ENCODE peak calls at places on chromosomes 1 and 21, in six cellular contexts. B, R, Z, A, J and P are unnamed samples. For H3K9me3, the result is how much of the 10 kb centered on the place peaks cover.

GRCh38 chr1:210250998-210251679 is 18.5 kb downstream of the SERTAD4 start:
- DNase-seq in B (no peak), R (peak), Z (peak), A (peak), J (peak), P (peak)

GRCh38 chr1:29802181-29803068 is 566.1 kb downstream of the PTPRU start:
- DNase-seq in B (peak), R (no peak), Z (no peak), A (no peak), J (no peak), P (peak)

GRCh38 chr1:205071028-205071409 is 13.2 kb downstream of the TMEM81 start:
- DNase-seq in B (no peak), R (no peak), Z (no peak), A (no peak), J (no peak), P (no peak)

GRCh38 chr1:117857434-117857833 is 72.0 kb downstream of the GDAP2 start:
- DNase-seq in B (no peak), R (no peak), Z (no peak), A (no peak), J (peak), P (no peak)

GRCh38 chr1:117110774-117111173 is 10.8 kb downstream of the TRIM45 start:
- DNase-seq in B (no peak), R (no peak), Z (no peak), A (no peak), J (peak), P (no peak)

GRCh38 chr1:46797696-46798470 is 963 bp upstream of the CYP4B1 start:
- DNase-seq in B (no peak), R (no peak), Z (no peak), A (no peak), J (no peak), P (no peak)

GRCh38 chr1:202439308-202439707 is 90.8 kb downstream of the PPP1R12B start:
- DNase-seq in B (no peak), R (no peak), Z (no peak), A (no peak), J (no peak), P (no peak)

GRCh38 chr1:15723631-15724246 is 12.3 kb upstream of the SLC25A34 start:
- DNase-seq in B (no peak), R (no peak), Z (no peak), A (no peak), J (no peak), P (peak)

GRCh38 chr1:197519741-197520334 is 251.8 kb downstream of the CRB1 start:
- DNase-seq in B (no peak), R (no peak), Z (no peak), A (peak), J (peak), P (peak)

GRCh38 chr1:114076308-114076707 is 77.4 kb downstream of the SYT6 start:
- DNase-seq in B (no peak), R (no peak), Z (no peak), A (no peak), J (no peak), P (no peak)

GRCh38 chr21:46060596-46061061 is 37.3 kb upstream of the COL6A2 start:
- DNase-seq in B (no peak), R (peak), Z (no peak), A (no peak), J (peak), P (no peak)

GRCh38 chr1:101022294-101022693 is 3.3 kb downstream of the DPH5 start:
- DNase-seq in B (no peak), R (no peak), Z (no peak), A (no peak), J (peak), P (no peak)

GRCh38 chr1:101995984-101996731 is 568 bp downstream of the OLFM3 start:
- DNase-seq in B (no peak), R (no peak), Z (no peak), A (peak), J (no peak), P (peak)

GRCh38 chr1:162349635-162350330 is 26.9 kb downstream of the SPATA46 start:
- DNase-seq in B (no peak), R (peak), Z (no peak), A (no peak), J (peak), P (no peak)

GRCh38 chr1:226677121-226678020 is 61.7 kb downstream of the ITPKB start:
- DNase-seq in B (peak), R (peak), Z (no peak), A (no peak), J (peak), P (peak)

GRCh38 chr1:225454067-225454618 is 26.3 kb upstream of the LBR start:
- DNase-seq in B (no peak), R (no peak), Z (no peak), A (no peak), J (peak), P (no peak)

GRCh38 chr1:228493141-228494043 is 6.2 kb downstream of the RNF187 start:
- DNase-seq in B (no peak), R (no peak), Z (no peak), A (no peak), J (no peak), P (no peak)

GRCh38 chr21:37582613-37583012 is 216.0 kb downstream of the DYRK1A start:
- DNase-seq in B (no peak), R (peak), Z (no peak), A (peak), J (peak), P (peak)

GRCh38 chr1:23376890-23377811 is 7.5 kb upstream of the ZNF436 start:
- DNase-seq in B (no peak), R (peak), Z (no peak), A (peak), J (peak), P (no peak)

GRCh38 chr1:206790502-206791250 is 18.4 kb upstream of the IL10 start:
- DNase-seq in B (no peak), R (no peak), Z (no peak), A (no peak), J (no peak), P (no peak)

GRCh38 chr21:23009360-23009759 is 2011.2 kb downstream of the NCAM2 start:
- DNase-seq in B (no peak), R (no peak), Z (no peak), A (no peak), J (no peak), P (no peak)

GRCh38 chr1:15684468-15685283 is 556 bp downstream of the PLEKHM2 start:
- DNase-seq in B (peak), R (no peak), Z (no peak), A (peak), J (no peak), P (peak)

GRCh38 chr1:173422456-173422976 is 54.6 kb upstream of the PRDX6 start:
- DNase-seq in B (no peak), R (no peak), Z (no peak), A (no peak), J (no peak), P (no peak)

GRCh38 chr1:101588677-101589076 is 351.9 kb downstream of the S1PR1 start:
- DNase-seq in B (no peak), R (no peak), Z (no peak), A (no peak), J (no peak), P (no peak)

GRCh38 chr1:116424863-116425262 is 51.8 kb downstream of the ATP1A1 start:
- DNase-seq in B (no peak), R (no peak), Z (no peak), A (no peak), J (no peak), P (no peak)

GRCh38 chr1:2603521-2604155 is 17.1 kb downstream of the PRXL2B start:
- DNase-seq in B (no peak), R (no peak), Z (no peak), A (no peak), J (no peak), P (no peak)

GRCh38 chr1:65910432-65910831 is 117.7 kb downstream of the PDE4B start:
- DNase-seq in B (no peak), R (no peak), Z (no peak), A (no peak), J (no peak), P (no peak)

GRCh38 chr1:241610056-241610815 is 29.9 kb downstream of the CHML start:
- DNase-seq in B (no peak), R (peak), Z (no peak), A (peak), J (peak), P (peak)

GRCh38 chr1:154495496-154496273 is 6.3 kb upstream of the TDRD10 start:
- DNase-seq in B (no peak), R (no peak), Z (no peak), A (no peak), J (no peak), P (no peak)

GRCh38 chr1:231016234-231016633 is 23.8 kb downstream of the FAM89A start:
- DNase-seq in B (no peak), R (no peak), Z (no peak), A (no peak), J (peak), P (no peak)

GRCh38 chr1:231011963-231012362 is 28.1 kb downstream of the FAM89A start:
- DNase-seq in B (no peak), R (no peak), Z (no peak), A (no peak), J (no peak), P (no peak)

GRCh38 chr1:231013391-231014015 is 26.6 kb downstream of the FAM89A start:
- DNase-seq in B (no peak), R (no peak), Z (no peak), A (no peak), J (peak), P (no peak)

GRCh38 chr1:231016966-231017365 is 23.1 kb downstream of the FAM89A start:
- DNase-seq in B (no peak), R (no peak), Z (no peak), A (no peak), J (no peak), P (no peak)

GRCh38 chr1:231011360-231011759 is 28.7 kb downstream of the FAM89A start:
- DNase-seq in B (no peak), R (no peak), Z (no peak), A (no peak), J (no peak), P (no peak)
- H3K9me3 ChIP-seq in B (under half), R (under half), Z (under half), A (under half), J (under half), P (under half)

DNA sequence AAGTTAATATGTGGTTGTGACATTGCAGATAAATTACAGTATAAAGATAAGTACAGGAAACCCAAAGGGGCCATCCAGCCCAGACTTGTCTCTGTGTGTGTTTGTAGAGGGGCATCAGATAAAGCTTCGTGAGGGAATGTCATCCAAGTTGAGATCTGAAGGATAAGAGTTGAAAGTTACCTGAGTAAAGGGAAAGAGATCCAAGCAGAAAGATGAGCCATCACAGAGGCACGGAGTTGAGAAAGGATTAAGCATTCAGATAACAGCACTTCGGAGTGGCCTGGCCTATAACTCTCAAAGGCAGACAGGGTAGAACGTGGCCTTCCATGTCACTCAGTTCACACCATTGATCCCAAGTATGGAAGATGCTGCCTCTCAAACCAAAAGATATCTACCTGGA is 749.1 kb downstream of the ADGRL2 start:
- DNase-seq in B (no peak), R (no peak), Z (no peak), A (no peak), J (no peak), P (no peak)
- H3K9me3 ChIP-seq in B (under half), R (under half), Z (under half), A (under half), J (under half), P (under half)

DNA sequence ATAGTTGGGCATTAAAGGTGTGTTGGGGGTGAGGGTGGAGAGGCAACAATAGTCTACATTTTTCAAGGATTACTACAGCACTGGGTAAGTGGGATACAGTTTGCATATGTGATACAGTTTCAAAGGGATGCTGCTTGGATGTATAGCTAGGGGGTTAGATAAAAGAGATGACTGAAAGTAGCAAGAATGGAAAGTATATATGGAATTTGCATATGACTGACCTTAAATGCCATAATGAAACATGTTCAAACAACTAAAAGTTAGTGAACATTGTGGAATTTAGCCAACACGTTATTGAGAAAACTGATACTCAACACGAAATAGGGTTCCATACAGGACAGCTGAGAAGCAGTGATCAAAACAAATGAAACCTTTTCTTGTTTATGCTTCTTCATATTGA is 124.8 kb upstream of the CHRM3 start:
- DNase-seq in B (no peak), R (no peak), Z (no peak), A (no peak), J (no peak), P (no peak)
- H3K9me3 ChIP-seq in B (under half), R (under half), Z (under half), A (under half), J (under half), P (under half)

GRCh38 chr1:230517786-230518185 is 91.7 kb upstream of the PGBD5 start:
- DNase-seq in B (no peak), R (no peak), Z (no peak), A (peak), J (peak), P (peak)
- H3K9me3 ChIP-seq in B (under half), R (under half), Z (under half), A (under half), J (under half), P (under half)

GRCh38 chr21:39822042-39822441 is 45.2 kb upstream of the PCP4 start:
- DNase-seq in B (no peak), R (no peak), Z (no peak), A (no peak), J (no peak), P (no peak)

DNA sequence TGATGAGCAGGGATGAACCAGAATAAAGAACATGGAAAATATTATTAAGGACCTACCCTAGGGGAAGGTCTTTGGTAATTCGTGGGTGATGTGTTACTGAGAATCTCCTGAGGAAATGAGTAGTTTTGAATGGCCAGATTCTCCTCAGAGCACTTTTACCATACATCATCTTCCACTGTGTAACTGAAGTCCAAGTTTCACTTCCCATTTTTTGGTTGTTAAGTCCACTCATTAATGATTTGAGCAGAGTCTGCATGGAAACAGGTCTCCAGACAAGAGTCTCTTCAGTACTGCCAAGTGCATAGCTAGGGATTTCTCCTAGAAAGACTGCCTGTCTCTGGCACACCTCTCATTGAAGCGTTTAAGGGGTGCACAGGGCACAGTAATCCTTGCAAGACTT is 48.7 kb upstream of the PCP4 start:
- DNase-seq in B (no peak), R (no peak), Z (no peak), A (no peak), J (no peak), P (no peak)
- H3K9me3 ChIP-seq in B (under half), R (under half), Z (under half), A (under half), J (under half), P (under half)

DNA sequence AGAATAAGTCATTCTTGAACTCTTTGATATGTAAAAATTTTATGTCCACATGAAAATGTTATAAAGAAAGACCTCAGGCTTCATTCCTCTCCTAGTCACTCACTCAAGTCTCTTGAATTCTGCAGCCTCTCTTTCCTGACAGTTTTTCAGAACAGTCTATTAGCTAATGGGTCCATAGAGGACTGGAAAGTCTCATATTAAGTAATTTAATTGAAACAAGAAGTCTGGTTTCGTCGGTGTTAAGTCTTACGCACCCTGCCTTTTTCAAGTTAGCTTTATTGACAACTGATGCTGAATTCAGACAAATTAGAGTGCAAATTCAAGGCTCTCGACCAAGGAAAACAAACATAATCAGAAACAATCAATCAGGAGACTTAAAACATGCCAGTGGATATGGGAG is 105.8 kb downstream of the GREM2 start:
- DNase-seq in B (no peak), R (no peak), Z (no peak), A (no peak), J (no peak), P (no peak)
- H3K9me3 ChIP-seq in B (under half), R (under half), Z (under half), A (under half), J (under half), P (under half)

GRCh38 chr1:247147781-247148180 is 24.0 kb downstream of the ZNF124 start:
- DNase-seq in B (no peak), R (no peak), Z (no peak), A (no peak), J (no peak), P (no peak)
- H3K9me3 ChIP-seq in B (under half), R (under half), Z (half or more), A (under half), J (under half), P (under half)

GRCh38 chr1:72946901-72947505 is 664.7 kb upstream of the NEGR1 start:
- DNase-seq in B (no peak), R (no peak), Z (no peak), A (no peak), J (peak), P (no peak)
- H3K9me3 ChIP-seq in B (under half), R (under half), Z (under half), A (under half), J (under half), P (under half)